ENCODE peak calls at places on chromosome 16, in four cellular contexts. One of them, this sample, is unnamed.

GRCh38 chr16:87921236-87921773 is 15.0 kb downstream of the CA5A start:
- DNase-seq in activated T-cell treated with anti-CD3 and anti-CD28 coated beads for 1 hour: no peak
- DNase-seq in WTC11: no peak
- DNase-seq in lung: no peak
- DNase-seq in this sample: no peak

GRCh38 chr16:66070140-66070887 is 296.2 kb upstream of the CDH5 start:
- DNase-seq in activated T-cell treated with anti-CD3 and anti-CD28 coated beads for 1 hour: no peak
- DNase-seq in WTC11: no peak
- DNase-seq in lung: peak
- DNase-seq in this sample: no peak

GRCh38 chr16:2813661-2814288 is 3.3 kb upstream of the PRSS21 start:
- DNase-seq in activated T-cell treated with anti-CD3 and anti-CD28 coated beads for 1 hour: no peak
- DNase-seq in WTC11: no peak
- DNase-seq in lung: no peak
- DNase-seq in this sample: no peak

GRCh38 chr16:69924777-69925191 is 26.4 kb upstream of the CLEC18A start:
- DNase-seq in activated T-cell treated with anti-CD3 and anti-CD28 coated beads for 1 hour: no peak
- DNase-seq in WTC11: no peak
- DNase-seq in lung: no peak
- DNase-seq in this sample: peak

GRCh38 chr16:27464663-27465482 is 62.9 kb downstream of the IL21R start:
- DNase-seq in activated T-cell treated with anti-CD3 and anti-CD28 coated beads for 1 hour: no peak
- DNase-seq in WTC11: no peak
- DNase-seq in lung: no peak
- DNase-seq in this sample: no peak

GRCh38 chr16:2831203-2831602 is 1.1 kb downstream of the ZG16B start:
- DNase-seq in activated T-cell treated with anti-CD3 and anti-CD28 coated beads for 1 hour: no peak
- DNase-seq in WTC11: no peak
- DNase-seq in lung: no peak
- DNase-seq in this sample: no peak

GRCh38 chr16:4661661-4662060 is 31.7 kb upstream of the NUDT16L1 start:
- DNase-seq in activated T-cell treated with anti-CD3 and anti-CD28 coated beads for 1 hour: no peak
- DNase-seq in WTC11: no peak
- DNase-seq in lung: peak
- DNase-seq in this sample: no peak

GRCh38 chr16:81997738-81998137 is 13.5 kb downstream of the SDR42E1 start:
- DNase-seq in activated T-cell treated with anti-CD3 and anti-CD28 coated beads for 1 hour: no peak
- DNase-seq in WTC11: no peak
- DNase-seq in lung: no peak
- DNase-seq in this sample: no peak

GRCh38 chr16:10408824-10409381 is 23.0 kb downstream of the ATF7IP2 start:
- DNase-seq in activated T-cell treated with anti-CD3 and anti-CD28 coated beads for 1 hour: no peak
- DNase-seq in WTC11: no peak
- DNase-seq in lung: no peak
- DNase-seq in this sample: no peak

GRCh38 chr16:68526143-68526781 is 12.8 kb upstream of the ZFP90 start:
- DNase-seq in activated T-cell treated with anti-CD3 and anti-CD28 coated beads for 1 hour: no peak
- DNase-seq in WTC11: no peak
- DNase-seq in lung: no peak
- DNase-seq in this sample: no peak

GRCh38 chr16:52496051-52496876 is 50.7 kb downstream of the TOX3 start:
- DNase-seq in activated T-cell treated with anti-CD3 and anti-CD28 coated beads for 1 hour: no peak
- DNase-seq in WTC11: no peak
- DNase-seq in lung: no peak
- DNase-seq in this sample: no peak

GRCh38 chr16:12062343-12063003 is 85.9 kb downstream of the SNX29 start:
- DNase-seq in activated T-cell treated with anti-CD3 and anti-CD28 coated beads for 1 hour: no peak
- DNase-seq in WTC11: no peak
- DNase-seq in lung: peak
- DNase-seq in this sample: peak

GRCh38 chr16:73228649-73229048 is 180.7 kb upstream of the ZFHX3 start:
- DNase-seq in activated T-cell treated with anti-CD3 and anti-CD28 coated beads for 1 hour: no peak
- DNase-seq in WTC11: no peak
- DNase-seq in lung: no peak
- DNase-seq in this sample: no peak

GRCh38 chr16:54633943-54634362 is 296.7 kb upstream of the IRX5 start:
- DNase-seq in activated T-cell treated with anti-CD3 and anti-CD28 coated beads for 1 hour: no peak
- DNase-seq in WTC11: peak
- DNase-seq in lung: peak
- DNase-seq in this sample: no peak

GRCh38 chr16:51057102-51057793 is 93.8 kb downstream of the SALL1 start:
- DNase-seq in activated T-cell treated with anti-CD3 and anti-CD28 coated beads for 1 hour: no peak
- DNase-seq in WTC11: no peak
- DNase-seq in lung: no peak
- DNase-seq in this sample: no peak

GRCh38 chr16:88940196-88941050 is 36.6 kb downstream of the CBFA2T3 start:
- DNase-seq in activated T-cell treated with anti-CD3 and anti-CD28 coated beads for 1 hour: no peak
- DNase-seq in WTC11: peak
- DNase-seq in lung: no peak
- DNase-seq in this sample: peak

GRCh38 chr16:24670623-24671454 is 58.6 kb upstream of the TNRC6A start:
- DNase-seq in activated T-cell treated with anti-CD3 and anti-CD28 coated beads for 1 hour: no peak
- DNase-seq in WTC11: peak
- DNase-seq in lung: peak
- DNase-seq in this sample: peak

GRCh38 chr16:56102159-56102798 is 89.0 kb upstream of the GNAO1 start:
- DNase-seq in activated T-cell treated with anti-CD3 and anti-CD28 coated beads for 1 hour: no peak
- DNase-seq in WTC11: no peak
- DNase-seq in lung: no peak
- DNase-seq in this sample: peak

GRCh38 chr16:74734361-74735161 is 33.9 kb upstream of the MLKL start:
- DNase-seq in activated T-cell treated with anti-CD3 and anti-CD28 coated beads for 1 hour: no peak
- DNase-seq in WTC11: peak
- DNase-seq in lung: no peak
- DNase-seq in this sample: no peak

This sample was measured in occipital lobe.